ENCODE peak calls at places on chromosomes 13 and 19, in nine cellular contexts. L is fibroblast of lung; O is K562; G is body of pancreas; V is IMR-90; F is left ventricle myocardium inferior; R is A549; M is testis; J is CD8-positive, alpha-beta T cell. P is an unnamed sample. For H3K4me1, the result is how much of the 10 kb centered on the place peaks cover.

GRCh38 chr19:1649706-1650626 is 2.4 kb downstream of the TCF3 start:
- DNase-seq in L (no peak), O (no peak), G (no peak), V (no peak), F (no peak), R (no peak), M (no peak), J (no peak), P (no peak)

GRCh38 chr13:35347679-35348205 is 128.7 kb downstream of the MAB21L1 start:
- DNase-seq in L (no peak), O (no peak), G (no peak), V (no peak), F (no peak), R (no peak), M (no peak), J (no peak), P (no peak)

GRCh38 chr19:43474986-43475705 is 9.7 kb upstream of the LYPD3 start:
- DNase-seq in L (peak), O (peak), G (peak), V (peak), F (peak), R (peak), M (peak), J (peak), P (peak)

GRCh38 chr19:7188682-7189629 is 105.3 kb downstream of the INSR start:
- DNase-seq in L (peak), O (no peak), G (no peak), V (no peak), F (no peak), R (no peak), M (no peak), J (no peak), P (no peak)

GRCh38 chr13:79992111-79992510 is 348.8 kb downstream of the SPRY2 start:
- DNase-seq in L (no peak), O (no peak), G (no peak), V (no peak), F (no peak), R (no peak), M (no peak), J (no peak), P (no peak)

GRCh38 chr19:33640773-33641172 is 19.0 kb downstream of the CHST8 start:
- DNase-seq in L (no peak), O (no peak), G (no peak), V (no peak), F (no peak), R (no peak), M (no peak), J (no peak), P (no peak)

GRCh38 chr13:27854606-27855005 is 62.3 kb downstream of the GSX1 start:
- DNase-seq in L (no peak), O (no peak), G (no peak), V (no peak), F (no peak), R (no peak), M (no peak), J (no peak), P (no peak)

GRCh38 chr19:49335071-49335783 is at the start of gene CD37:
- DNase-seq in L (no peak), O (peak), G (no peak), V (no peak), F (no peak), R (no peak), M (no peak), J (peak), P (no peak)

GRCh38 chr19:15249912-15250634 is 17.8 kb upstream of the EPHX3 start:
- DNase-seq in L (peak), O (no peak), G (peak), V (peak), F (peak), R (no peak), M (peak), J (no peak), P (peak)

GRCh38 chr13:114313061-114313860 is 1.0 kb upstream of the CHAMP1 start:
- DNase-seq in L (no peak), O (peak), G (no peak), V (peak), F (no peak), R (no peak), M (peak), J (no peak), P (no peak)

GRCh38 chr13:89363144-89363543 is 1692.0 kb downstream of the SLITRK5 start:
- DNase-seq in L (no peak), O (peak), G (no peak), V (no peak), F (no peak), R (no peak), M (no peak), J (no peak), P (no peak)

GRCh38 chr13:59533561-59534337 is 630.0 kb downstream of the DIAPH3 start:
- DNase-seq in L (no peak), O (peak), G (no peak), V (peak), F (no peak), R (no peak), M (no peak), J (no peak), P (no peak)

GRCh38 chr13:36981156-36981743 is 17.9 kb downstream of the ALG5 start:
- DNase-seq in L (peak), O (peak), G (no peak), V (peak), F (no peak), R (no peak), M (no peak), J (no peak), P (no peak)

GRCh38 chr13:101627556-101627943 is 175.1 kb downstream of the ITGBL1 start:
- DNase-seq in L (peak), O (no peak), G (no peak), V (peak), F (no peak), R (no peak), M (no peak), J (no peak), P (no peak)

GRCh38 chr13:66879971-66880370 is 350.2 kb downstream of the PCDH9 start:
- DNase-seq in L (no peak), O (no peak), G (no peak), V (no peak), F (no peak), R (no peak), M (no peak), J (no peak), P (no peak)

GRCh38 chr13:98216135-98216565 is 39.1 kb upstream of the RNF113B start:
- DNase-seq in L (peak), O (no peak), G (peak), V (peak), F (peak), R (peak), M (peak), J (no peak), P (no peak)

DNA sequence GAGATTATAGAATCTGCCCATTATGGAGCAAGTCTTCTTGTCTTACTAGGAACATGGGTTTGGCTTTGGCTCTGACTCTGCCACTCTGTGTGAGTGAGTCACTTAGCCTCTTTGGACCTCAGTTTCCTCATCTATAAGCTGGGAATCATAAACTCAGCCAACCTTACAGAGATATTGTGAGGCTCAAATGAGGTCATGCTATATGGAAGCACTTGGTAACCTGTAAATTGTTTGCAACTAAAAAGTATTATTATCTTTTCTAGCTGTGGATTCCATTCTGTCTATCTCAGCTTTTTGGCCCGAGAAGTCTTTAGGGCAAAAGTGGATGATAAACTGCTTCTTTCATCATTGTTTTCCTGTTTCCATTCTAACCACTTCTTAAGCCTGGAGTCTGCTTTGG is 186.8 kb upstream of the TSC22D1 start:
- DNase-seq in L (no peak), O (no peak), G (no peak), V (peak), F (no peak), R (no peak), M (no peak), J (no peak), P (no peak)
- H3K4me1 ChIP-seq in L (under half), O (under half), G (half or more), V (under half), F (under half), R (under half), M (under half), J (under half), P (under half)

GRCh38 chr19:9881720-9882119 is 46.6 kb downstream of the PIN1 start:
- DNase-seq in L (no peak), O (no peak), G (no peak), V (no peak), F (no peak), R (no peak), M (no peak), J (no peak), P (no peak)
- TF ChIP-seq CTCF in L (no peak), O (no peak), G (no peak), V (no peak), F (no peak), R (no peak), M (no peak), J (no peak), P (no peak)

GRCh38 chr19:10227215-10227971 is 3.7 kb downstream of the S1PR2 start:
- DNase-seq in L (peak), O (no peak), G (no peak), V (no peak), F (peak), R (no peak), M (peak), J (no peak), P (peak)
- H3K4me1 ChIP-seq in L (under half), O (under half), G (under half), V (under half), F (half or more), R (under half), M (under half), J (under half), P (under half)

DNA sequence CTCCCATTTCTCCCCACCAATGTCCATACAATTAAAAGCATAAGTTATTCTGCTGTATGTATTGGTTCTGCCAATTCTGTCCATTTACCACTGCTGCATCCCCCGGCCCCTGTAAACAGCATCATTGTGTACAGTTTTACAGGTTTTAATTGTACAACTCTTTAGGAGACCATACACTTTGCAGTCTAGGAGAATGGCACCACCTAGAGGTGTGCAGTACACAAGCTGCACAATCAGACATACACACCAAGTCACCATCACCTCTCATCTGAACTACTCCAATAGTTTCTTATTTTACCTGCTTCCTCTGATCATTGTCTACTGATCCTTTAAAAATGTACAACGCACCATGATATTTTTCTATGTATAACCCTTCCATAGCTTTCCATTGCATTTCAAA is 855.9 kb upstream of the KLHL1 start:
- DNase-seq in L (peak), O (no peak), G (no peak), V (no peak), F (no peak), R (no peak), M (no peak), J (no peak), P (no peak)
- TF ChIP-seq CTCF in L (peak), O (no peak), G (no peak), V (no peak), F (no peak), R (no peak), M (no peak), J (no peak), P (no peak)

GRCh38 chr19:38253788-38254187 is 2.4 kb downstream of the PPP1R14A start:
- DNase-seq in L (no peak), O (no peak), G (no peak), V (no peak), F (no peak), R (no peak), M (no peak), J (no peak), P (no peak)
- H3K4me1 ChIP-seq in L (under half), O (half or more), G (under half), V (under half), F (half or more), R (under half), M (half or more), J (under half), P (under half)

GRCh38 chr13:52848455-52849190 is at the start of gene PCDH8:
- DNase-seq in L (no peak), O (no peak), G (peak), V (no peak), F (no peak), R (no peak), M (peak), J (no peak), P (no peak)
- TF ChIP-seq CTCF in L (no peak), O (no peak), G (no peak), V (no peak), F (no peak), R (no peak), M (no peak), J (no peak), P (no peak)

DNA sequence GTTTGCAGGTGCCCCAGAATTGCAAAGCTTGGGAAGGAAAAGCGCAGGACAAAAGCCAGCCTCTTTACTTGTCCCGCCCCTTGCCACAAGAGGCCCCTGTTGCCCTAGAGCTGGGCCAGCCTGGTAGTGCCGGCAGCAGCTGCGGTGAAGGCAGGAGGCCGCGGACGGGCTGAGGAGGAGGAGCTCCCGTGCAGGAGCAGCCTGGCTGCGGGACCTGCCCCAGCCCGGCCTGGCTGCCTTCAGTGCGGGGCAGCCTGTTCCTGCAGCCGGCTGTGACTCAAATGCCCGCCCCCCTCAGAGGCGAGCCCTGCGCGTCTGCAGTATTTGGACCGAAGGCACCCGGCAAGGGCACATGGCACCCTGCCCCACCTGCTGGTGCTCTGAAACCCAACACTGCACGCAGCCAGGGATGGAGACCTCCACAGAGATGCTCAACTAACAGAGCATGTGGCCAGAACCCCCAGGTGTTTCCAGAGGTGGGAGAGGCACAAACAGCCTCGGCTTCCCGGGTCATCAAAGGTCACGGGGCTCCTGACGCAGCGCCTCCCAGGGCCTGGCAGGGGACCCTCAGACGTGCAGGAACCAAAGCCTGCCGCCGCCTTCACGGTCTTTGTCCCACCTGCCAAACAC is 29.7 kb downstream of the NAXD start:
- DNase-seq in L (peak), O (no peak), G (peak), V (peak), F (peak), R (no peak), M (peak), J (peak), P (no peak)
- H3K4me1 ChIP-seq in L (under half), O (under half), G (under half), V (under half), F (under half), R (under half), M (under half), J (under half), P (under half)

GRCh38 chr13:111156421-111156820 is 41.3 kb downstream of the ARHGEF7 start:
- DNase-seq in L (no peak), O (no peak), G (no peak), V (no peak), F (no peak), R (no peak), M (no peak), J (no peak), P (no peak)

GRCh38 chr13:111152836-111153235 is 37.7 kb downstream of the ARHGEF7 start:
- DNase-seq in L (no peak), O (peak), G (no peak), V (no peak), F (no peak), R (peak), M (peak), J (no peak), P (no peak)

GRCh38 chr13:111158136-111158805 is 43.2 kb downstream of the ARHGEF7 start:
- DNase-seq in L (peak), O (no peak), G (no peak), V (no peak), F (no peak), R (no peak), M (no peak), J (no peak), P (no peak)

GRCh38 chr13:111153279-111153976 is 38.3 kb downstream of the ARHGEF7 start:
- DNase-seq in L (peak), O (peak), G (peak), V (peak), F (peak), R (peak), M (peak), J (peak), P (peak)

GRCh38 chr13:111153977-111154332 is 38.8 kb downstream of the ARHGEF7 start:
- DNase-seq in L (no peak), O (peak), G (no peak), V (no peak), F (peak), R (peak), M (peak), J (peak), P (peak)
- TF ChIP-seq CTCF in L (no peak), O (no peak), G (peak), V (no peak), F (peak), R (no peak), M (no peak), J (no peak), P (no peak)

GRCh38 chr19:38684078-38684861 is 36.8 kb downstream of the ACTN4 start:
- DNase-seq in L (peak), O (peak), G (peak), V (peak), F (peak), R (peak), M (no peak), J (no peak), P (peak)

GRCh38 chr19:38684862-38685665 is 37.6 kb downstream of the ACTN4 start:
- DNase-seq in L (no peak), O (no peak), G (no peak), V (no peak), F (no peak), R (no peak), M (no peak), J (no peak), P (no peak)

GRCh38 chr19:38686530-38686888 is 39.1 kb downstream of the ACTN4 start:
- DNase-seq in L (no peak), O (peak), G (no peak), V (no peak), F (no peak), R (no peak), M (no peak), J (no peak), P (no peak)

GRCh38 chr19:38687837-38688378 is 40.5 kb downstream of the ACTN4 start:
- DNase-seq in L (no peak), O (no peak), G (no peak), V (no peak), F (no peak), R (no peak), M (no peak), J (no peak), P (no peak)

DNA sequence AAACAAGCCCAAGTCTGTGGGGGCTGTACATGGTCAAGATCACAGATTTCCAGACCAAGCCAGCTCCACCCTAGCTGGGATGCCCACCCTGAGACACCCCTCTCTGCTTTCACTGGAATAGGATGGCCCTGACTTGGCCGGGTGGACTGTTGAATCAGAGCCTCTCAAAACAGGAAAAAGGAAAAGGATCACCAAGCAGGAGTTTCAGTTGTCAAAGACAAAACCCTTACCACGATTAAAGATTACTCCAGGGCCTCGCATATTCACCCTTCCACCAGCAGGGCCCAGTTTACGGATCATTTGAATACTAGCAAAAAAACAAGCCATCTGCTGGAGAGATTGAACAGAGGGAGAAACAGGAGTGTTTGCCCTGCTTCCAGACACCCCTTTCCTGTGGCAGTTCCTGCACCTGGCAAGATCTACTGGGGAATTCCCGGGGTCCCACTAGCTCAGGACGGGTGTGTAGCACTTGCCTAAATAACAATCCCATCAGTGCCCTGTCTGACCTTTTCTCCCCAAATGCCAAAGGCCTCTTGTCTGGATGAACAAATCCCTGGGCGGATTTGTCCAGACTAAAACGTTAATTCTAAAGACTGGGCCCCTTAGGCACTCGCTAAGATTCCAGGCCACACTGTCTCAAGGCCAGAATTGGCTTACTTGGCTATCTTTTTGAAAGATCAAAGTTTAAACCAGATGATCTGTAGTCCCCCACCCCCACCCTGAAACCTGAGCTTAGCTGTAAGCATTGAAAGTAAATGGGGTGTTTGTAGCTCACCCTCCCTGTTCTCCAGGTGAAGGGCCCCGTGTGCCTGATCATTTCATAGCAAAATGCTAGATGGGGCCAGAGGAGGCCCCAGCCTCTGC is 38.4 kb downstream of the ACTN4 start:
- DNase-seq in L (peak), O (peak), G (peak), V (peak), F (no peak), R (peak), M (no peak), J (no peak), P (no peak)
- H3K4me1 ChIP-seq in L (under half), O (half or more), G (half or more), V (under half), F (half or more), R (half or more), M (under half), J (under half), P (under half)